ENCODE peak calls at places on chromosome 2, in ten cellular contexts. One of them, this sample, is unnamed.

GRCh38 chr2:108399479-108399878 is 21.7 kb downstream of the SULT1C4 start:
- DNase-seq in activated naive CD4-positive, alpha-beta T cell treated with anti-CD3 and anti-CD28 coated beads for 36 hours: no peak
- DNase-seq in sciatic nerve: no peak
- DNase-seq in stimulated activated naive CD8-positive, alpha-beta T cell treated with anti-CD3 and anti-CD28 coated beads, Interleukin-15, Interleukin-2, amounts not matched to agents 100 U/mL and 50 U/mL, for 24 hours: no peak
- DNase-seq in tibial artery: no peak
- DNase-seq in nucleus accumbens: no peak
- DNase-seq in smooth muscle cell of the brain vasculature: no peak
- DNase-seq in HTR-8/SVneo: no peak
- DNase-seq in RWPE1: no peak
- DNase-seq in stimulated activated CD8-positive, alpha-beta memory T cell treated with anti-CD3 and anti-CD28 coated beads, Interleukin-15, amount 100 ng/mL, for 1 hour: no peak
- DNase-seq in this sample: no peak

GRCh38 chr2:25819597-25820039 is 58.7 kb downstream of the ASXL2 start:
- DNase-seq in activated naive CD4-positive, alpha-beta T cell treated with anti-CD3 and anti-CD28 coated beads for 36 hours: no peak
- DNase-seq in sciatic nerve: no peak
- DNase-seq in stimulated activated naive CD8-positive, alpha-beta T cell treated with anti-CD3 and anti-CD28 coated beads, Interleukin-15, Interleukin-2, amounts not matched to agents 100 U/mL and 50 U/mL, for 24 hours: no peak
- DNase-seq in tibial artery: no peak
- DNase-seq in nucleus accumbens: no peak
- DNase-seq in smooth muscle cell of the brain vasculature: no peak
- DNase-seq in HTR-8/SVneo: no peak
- DNase-seq in RWPE1: no peak
- DNase-seq in stimulated activated CD8-positive, alpha-beta memory T cell treated with anti-CD3 and anti-CD28 coated beads, Interleukin-15, amount 100 ng/mL, for 1 hour: no peak
- DNase-seq in this sample: no peak

GRCh38 chr2:169775765-169776482 is 22.7 kb upstream of the SSB start:
- DNase-seq in activated naive CD4-positive, alpha-beta T cell treated with anti-CD3 and anti-CD28 coated beads for 36 hours: no peak
- DNase-seq in sciatic nerve: no peak
- DNase-seq in stimulated activated naive CD8-positive, alpha-beta T cell treated with anti-CD3 and anti-CD28 coated beads, Interleukin-15, Interleukin-2, amounts not matched to agents 100 U/mL and 50 U/mL, for 24 hours: no peak
- DNase-seq in tibial artery: no peak
- DNase-seq in nucleus accumbens: no peak
- DNase-seq in smooth muscle cell of the brain vasculature: no peak
- DNase-seq in HTR-8/SVneo: no peak
- DNase-seq in RWPE1: no peak
- DNase-seq in stimulated activated CD8-positive, alpha-beta memory T cell treated with anti-CD3 and anti-CD28 coated beads, Interleukin-15, amount 100 ng/mL, for 1 hour: no peak
- DNase-seq in this sample: no peak

GRCh38 chr2:108833219-108833618 is 46.6 kb downstream of the CCDC138 start:
- DNase-seq in activated naive CD4-positive, alpha-beta T cell treated with anti-CD3 and anti-CD28 coated beads for 36 hours: no peak
- DNase-seq in sciatic nerve: no peak
- DNase-seq in stimulated activated naive CD8-positive, alpha-beta T cell treated with anti-CD3 and anti-CD28 coated beads, Interleukin-15, Interleukin-2, amounts not matched to agents 100 U/mL and 50 U/mL, for 24 hours: no peak
- DNase-seq in tibial artery: no peak
- DNase-seq in nucleus accumbens: no peak
- DNase-seq in smooth muscle cell of the brain vasculature: no peak
- DNase-seq in HTR-8/SVneo: no peak
- DNase-seq in RWPE1: no peak
- DNase-seq in stimulated activated CD8-positive, alpha-beta memory T cell treated with anti-CD3 and anti-CD28 coated beads, Interleukin-15, amount 100 ng/mL, for 1 hour: no peak
- DNase-seq in this sample: no peak

GRCh38 chr2:121595012-121595891 is 54.0 kb downstream of the CLASP1 start:
- DNase-seq in activated naive CD4-positive, alpha-beta T cell treated with anti-CD3 and anti-CD28 coated beads for 36 hours: no peak
- DNase-seq in sciatic nerve: no peak
- DNase-seq in stimulated activated naive CD8-positive, alpha-beta T cell treated with anti-CD3 and anti-CD28 coated beads, Interleukin-15, Interleukin-2, amounts not matched to agents 100 U/mL and 50 U/mL, for 24 hours: no peak
- DNase-seq in tibial artery: no peak
- DNase-seq in nucleus accumbens: no peak
- DNase-seq in smooth muscle cell of the brain vasculature: no peak
- DNase-seq in HTR-8/SVneo: no peak
- DNase-seq in RWPE1: no peak
- DNase-seq in stimulated activated CD8-positive, alpha-beta memory T cell treated with anti-CD3 and anti-CD28 coated beads, Interleukin-15, amount 100 ng/mL, for 1 hour: no peak
- DNase-seq in this sample: no peak

GRCh38 chr2:121255363-121255762 is 29.6 kb downstream of the TFCP2L1 start:
- DNase-seq in activated naive CD4-positive, alpha-beta T cell treated with anti-CD3 and anti-CD28 coated beads for 36 hours: no peak
- DNase-seq in sciatic nerve: peak
- DNase-seq in stimulated activated naive CD8-positive, alpha-beta T cell treated with anti-CD3 and anti-CD28 coated beads, Interleukin-15, Interleukin-2, amounts not matched to agents 100 U/mL and 50 U/mL, for 24 hours: no peak
- DNase-seq in tibial artery: no peak
- DNase-seq in nucleus accumbens: no peak
- DNase-seq in smooth muscle cell of the brain vasculature: no peak
- DNase-seq in HTR-8/SVneo: no peak
- DNase-seq in RWPE1: no peak
- DNase-seq in stimulated activated CD8-positive, alpha-beta memory T cell treated with anti-CD3 and anti-CD28 coated beads, Interleukin-15, amount 100 ng/mL, for 1 hour: no peak
- DNase-seq in this sample: no peak

GRCh38 chr2:124666976-124667375 is 641.9 kb downstream of the CNTNAP5 start:
- DNase-seq in activated naive CD4-positive, alpha-beta T cell treated with anti-CD3 and anti-CD28 coated beads for 36 hours: no peak
- DNase-seq in sciatic nerve: no peak
- DNase-seq in stimulated activated naive CD8-positive, alpha-beta T cell treated with anti-CD3 and anti-CD28 coated beads, Interleukin-15, Interleukin-2, amounts not matched to agents 100 U/mL and 50 U/mL, for 24 hours: no peak
- DNase-seq in tibial artery: no peak
- DNase-seq in nucleus accumbens: no peak
- DNase-seq in smooth muscle cell of the brain vasculature: no peak
- DNase-seq in HTR-8/SVneo: no peak
- DNase-seq in RWPE1: peak
- DNase-seq in stimulated activated CD8-positive, alpha-beta memory T cell treated with anti-CD3 and anti-CD28 coated beads, Interleukin-15, amount 100 ng/mL, for 1 hour: no peak
- DNase-seq in this sample: no peak

GRCh38 chr2:150607471-150607870 is 120.0 kb upstream of the RND3 start:
- DNase-seq in activated naive CD4-positive, alpha-beta T cell treated with anti-CD3 and anti-CD28 coated beads for 36 hours: no peak
- DNase-seq in sciatic nerve: no peak
- DNase-seq in stimulated activated naive CD8-positive, alpha-beta T cell treated with anti-CD3 and anti-CD28 coated beads, Interleukin-15, Interleukin-2, amounts not matched to agents 100 U/mL and 50 U/mL, for 24 hours: no peak
- DNase-seq in tibial artery: no peak
- DNase-seq in nucleus accumbens: no peak
- DNase-seq in smooth muscle cell of the brain vasculature: no peak
- DNase-seq in HTR-8/SVneo: no peak
- DNase-seq in RWPE1: no peak
- DNase-seq in stimulated activated CD8-positive, alpha-beta memory T cell treated with anti-CD3 and anti-CD28 coated beads, Interleukin-15, amount 100 ng/mL, for 1 hour: no peak
- DNase-seq in this sample: no peak

GRCh38 chr2:168378960-168379669 is 77.0 kb upstream of the CERS6 start:
- DNase-seq in activated naive CD4-positive, alpha-beta T cell treated with anti-CD3 and anti-CD28 coated beads for 36 hours: no peak
- DNase-seq in sciatic nerve: no peak
- DNase-seq in stimulated activated naive CD8-positive, alpha-beta T cell treated with anti-CD3 and anti-CD28 coated beads, Interleukin-15, Interleukin-2, amounts not matched to agents 100 U/mL and 50 U/mL, for 24 hours: peak
- DNase-seq in tibial artery: no peak
- DNase-seq in nucleus accumbens: no peak
- DNase-seq in smooth muscle cell of the brain vasculature: no peak
- DNase-seq in HTR-8/SVneo: no peak
- DNase-seq in RWPE1: no peak
- DNase-seq in stimulated activated CD8-positive, alpha-beta memory T cell treated with anti-CD3 and anti-CD28 coated beads, Interleukin-15, amount 100 ng/mL, for 1 hour: no peak
- DNase-seq in this sample: no peak

GRCh38 chr2:5914831-5915611 is 222.8 kb downstream of the SOX11 start:
- DNase-seq in activated naive CD4-positive, alpha-beta T cell treated with anti-CD3 and anti-CD28 coated beads for 36 hours: no peak
- DNase-seq in sciatic nerve: no peak
- DNase-seq in stimulated activated naive CD8-positive, alpha-beta T cell treated with anti-CD3 and anti-CD28 coated beads, Interleukin-15, Interleukin-2, amounts not matched to agents 100 U/mL and 50 U/mL, for 24 hours: no peak
- DNase-seq in tibial artery: no peak
- DNase-seq in nucleus accumbens: no peak
- DNase-seq in smooth muscle cell of the brain vasculature: peak
- DNase-seq in HTR-8/SVneo: no peak
- DNase-seq in RWPE1: no peak
- DNase-seq in stimulated activated CD8-positive, alpha-beta memory T cell treated with anti-CD3 and anti-CD28 coated beads, Interleukin-15, amount 100 ng/mL, for 1 hour: no peak
- DNase-seq in this sample: no peak

GRCh38 chr2:99340669-99341236 is 3.6 kb downstream of the EIF5B start:
- DNase-seq in activated naive CD4-positive, alpha-beta T cell treated with anti-CD3 and anti-CD28 coated beads for 36 hours: peak
- DNase-seq in sciatic nerve: no peak
- DNase-seq in stimulated activated naive CD8-positive, alpha-beta T cell treated with anti-CD3 and anti-CD28 coated beads, Interleukin-15, Interleukin-2, amounts not matched to agents 100 U/mL and 50 U/mL, for 24 hours: no peak
- DNase-seq in tibial artery: no peak
- DNase-seq in nucleus accumbens: no peak
- DNase-seq in smooth muscle cell of the brain vasculature: no peak
- DNase-seq in HTR-8/SVneo: no peak
- DNase-seq in RWPE1: no peak
- DNase-seq in stimulated activated CD8-positive, alpha-beta memory T cell treated with anti-CD3 and anti-CD28 coated beads, Interleukin-15, amount 100 ng/mL, for 1 hour: no peak
- DNase-seq in this sample: no peak

GRCh38 chr2:191051825-191052778 is 38.1 kb upstream of the STAT1 start:
- DNase-seq in activated naive CD4-positive, alpha-beta T cell treated with anti-CD3 and anti-CD28 coated beads for 36 hours: no peak
- DNase-seq in sciatic nerve: no peak
- DNase-seq in stimulated activated naive CD8-positive, alpha-beta T cell treated with anti-CD3 and anti-CD28 coated beads, Interleukin-15, Interleukin-2, amounts not matched to agents 100 U/mL and 50 U/mL, for 24 hours: no peak
- DNase-seq in tibial artery: no peak
- DNase-seq in nucleus accumbens: no peak
- DNase-seq in smooth muscle cell of the brain vasculature: no peak
- DNase-seq in HTR-8/SVneo: peak
- DNase-seq in RWPE1: peak
- DNase-seq in stimulated activated CD8-positive, alpha-beta memory T cell treated with anti-CD3 and anti-CD28 coated beads, Interleukin-15, amount 100 ng/mL, for 1 hour: no peak
- DNase-seq in this sample: peak

GRCh38 chr2:46984642-46985476 is 69.3 kb upstream of the MCFD2 start:
- DNase-seq in activated naive CD4-positive, alpha-beta T cell treated with anti-CD3 and anti-CD28 coated beads for 36 hours: peak
- DNase-seq in sciatic nerve: no peak
- DNase-seq in stimulated activated naive CD8-positive, alpha-beta T cell treated with anti-CD3 and anti-CD28 coated beads, Interleukin-15, Interleukin-2, amounts not matched to agents 100 U/mL and 50 U/mL, for 24 hours: peak
- DNase-seq in tibial artery: peak
- DNase-seq in nucleus accumbens: peak
- DNase-seq in smooth muscle cell of the brain vasculature: no peak
- DNase-seq in HTR-8/SVneo: peak
- DNase-seq in RWPE1: peak
- DNase-seq in stimulated activated CD8-positive, alpha-beta memory T cell treated with anti-CD3 and anti-CD28 coated beads, Interleukin-15, amount 100 ng/mL, for 1 hour: no peak
- DNase-seq in this sample: no peak

GRCh38 chr2:84619784-84620371 is 103.6 kb downstream of the DNAH6 start:
- DNase-seq in activated naive CD4-positive, alpha-beta T cell treated with anti-CD3 and anti-CD28 coated beads for 36 hours: no peak
- DNase-seq in sciatic nerve: no peak
- DNase-seq in stimulated activated naive CD8-positive, alpha-beta T cell treated with anti-CD3 and anti-CD28 coated beads, Interleukin-15, Interleukin-2, amounts not matched to agents 100 U/mL and 50 U/mL, for 24 hours: no peak
- DNase-seq in tibial artery: no peak
- DNase-seq in nucleus accumbens: no peak
- DNase-seq in smooth muscle cell of the brain vasculature: no peak
- DNase-seq in HTR-8/SVneo: no peak
- DNase-seq in RWPE1: no peak
- DNase-seq in stimulated activated CD8-positive, alpha-beta memory T cell treated with anti-CD3 and anti-CD28 coated beads, Interleukin-15, amount 100 ng/mL, for 1 hour: no peak
- DNase-seq in this sample: no peak

GRCh38 chr2:20977497-20977896 is 66.4 kb downstream of the APOB start:
- DNase-seq in activated naive CD4-positive, alpha-beta T cell treated with anti-CD3 and anti-CD28 coated beads for 36 hours: no peak
- DNase-seq in sciatic nerve: no peak
- DNase-seq in stimulated activated naive CD8-positive, alpha-beta T cell treated with anti-CD3 and anti-CD28 coated beads, Interleukin-15, Interleukin-2, amounts not matched to agents 100 U/mL and 50 U/mL, for 24 hours: no peak
- DNase-seq in tibial artery: peak
- DNase-seq in nucleus accumbens: no peak
- DNase-seq in smooth muscle cell of the brain vasculature: no peak
- DNase-seq in HTR-8/SVneo: no peak
- DNase-seq in RWPE1: no peak
- DNase-seq in stimulated activated CD8-positive, alpha-beta memory T cell treated with anti-CD3 and anti-CD28 coated beads, Interleukin-15, amount 100 ng/mL, for 1 hour: no peak
- DNase-seq in this sample: no peak

GRCh38 chr2:105849431-105850179 is 104.9 kb downstream of the NCK2 start:
- DNase-seq in activated naive CD4-positive, alpha-beta T cell treated with anti-CD3 and anti-CD28 coated beads for 36 hours: no peak
- DNase-seq in sciatic nerve: no peak
- DNase-seq in stimulated activated naive CD8-positive, alpha-beta T cell treated with anti-CD3 and anti-CD28 coated beads, Interleukin-15, Interleukin-2, amounts not matched to agents 100 U/mL and 50 U/mL, for 24 hours: no peak
- DNase-seq in tibial artery: no peak
- DNase-seq in nucleus accumbens: no peak
- DNase-seq in smooth muscle cell of the brain vasculature: no peak
- DNase-seq in HTR-8/SVneo: no peak
- DNase-seq in RWPE1: no peak
- DNase-seq in stimulated activated CD8-positive, alpha-beta memory T cell treated with anti-CD3 and anti-CD28 coated beads, Interleukin-15, amount 100 ng/mL, for 1 hour: no peak
- DNase-seq in this sample: peak

GRCh38 chr2:42618972-42619371 is 50.5 kb downstream of the MTA3 start:
- DNase-seq in activated naive CD4-positive, alpha-beta T cell treated with anti-CD3 and anti-CD28 coated beads for 36 hours: no peak
- DNase-seq in sciatic nerve: no peak
- DNase-seq in stimulated activated naive CD8-positive, alpha-beta T cell treated with anti-CD3 and anti-CD28 coated beads, Interleukin-15, Interleukin-2, amounts not matched to agents 100 U/mL and 50 U/mL, for 24 hours: no peak
- DNase-seq in tibial artery: no peak
- DNase-seq in nucleus accumbens: no peak
- DNase-seq in smooth muscle cell of the brain vasculature: no peak
- DNase-seq in HTR-8/SVneo: peak
- DNase-seq in RWPE1: peak
- DNase-seq in stimulated activated CD8-positive, alpha-beta memory T cell treated with anti-CD3 and anti-CD28 coated beads, Interleukin-15, amount 100 ng/mL, for 1 hour: no peak
- DNase-seq in this sample: no peak

GRCh38 chr2:20617892-20618467 is 32.9 kb downstream of the HS1BP3 start:
- DNase-seq in activated naive CD4-positive, alpha-beta T cell treated with anti-CD3 and anti-CD28 coated beads for 36 hours: no peak
- DNase-seq in sciatic nerve: peak
- DNase-seq in stimulated activated naive CD8-positive, alpha-beta T cell treated with anti-CD3 and anti-CD28 coated beads, Interleukin-15, Interleukin-2, amounts not matched to agents 100 U/mL and 50 U/mL, for 24 hours: no peak
- DNase-seq in tibial artery: peak
- DNase-seq in nucleus accumbens: peak
- DNase-seq in smooth muscle cell of the brain vasculature: peak
- DNase-seq in HTR-8/SVneo: peak
- DNase-seq in RWPE1: peak
- DNase-seq in stimulated activated CD8-positive, alpha-beta memory T cell treated with anti-CD3 and anti-CD28 coated beads, Interleukin-15, amount 100 ng/mL, for 1 hour: no peak
- DNase-seq in this sample: no peak

GRCh38 chr2:195003926-195004325 is 653.1 kb upstream of the SLC39A10 start:
- DNase-seq in activated naive CD4-positive, alpha-beta T cell treated with anti-CD3 and anti-CD28 coated beads for 36 hours: no peak
- DNase-seq in sciatic nerve: no peak
- DNase-seq in stimulated activated naive CD8-positive, alpha-beta T cell treated with anti-CD3 and anti-CD28 coated beads, Interleukin-15, Interleukin-2, amounts not matched to agents 100 U/mL and 50 U/mL, for 24 hours: no peak
- DNase-seq in tibial artery: no peak
- DNase-seq in nucleus accumbens: no peak
- DNase-seq in smooth muscle cell of the brain vasculature: no peak
- DNase-seq in HTR-8/SVneo: no peak
- DNase-seq in RWPE1: no peak
- DNase-seq in stimulated activated CD8-positive, alpha-beta memory T cell treated with anti-CD3 and anti-CD28 coated beads, Interleukin-15, amount 100 ng/mL, for 1 hour: no peak
- DNase-seq in this sample: no peak

GRCh38 chr2:26561918-26562810 is 79.0 kb downstream of the CIB4 start:
- DNase-seq in activated naive CD4-positive, alpha-beta T cell treated with anti-CD3 and anti-CD28 coated beads for 36 hours: peak
- DNase-seq in sciatic nerve: peak
- DNase-seq in stimulated activated naive CD8-positive, alpha-beta T cell treated with anti-CD3 and anti-CD28 coated beads, Interleukin-15, Interleukin-2, amounts not matched to agents 100 U/mL and 50 U/mL, for 24 hours: peak
- DNase-seq in tibial artery: peak
- DNase-seq in nucleus accumbens: no peak
- DNase-seq in smooth muscle cell of the brain vasculature: no peak
- DNase-seq in HTR-8/SVneo: peak
- DNase-seq in RWPE1: peak
- DNase-seq in stimulated activated CD8-positive, alpha-beta memory T cell treated with anti-CD3 and anti-CD28 coated beads, Interleukin-15, amount 100 ng/mL, for 1 hour: no peak
- DNase-seq in this sample: peak

GRCh38 chr2:151771599-151772358 is 37.5 kb upstream of the NEB start:
- DNase-seq in activated naive CD4-positive, alpha-beta T cell treated with anti-CD3 and anti-CD28 coated beads for 36 hours: no peak
- DNase-seq in sciatic nerve: no peak
- DNase-seq in stimulated activated naive CD8-positive, alpha-beta T cell treated with anti-CD3 and anti-CD28 coated beads, Interleukin-15, Interleukin-2, amounts not matched to agents 100 U/mL and 50 U/mL, for 24 hours: peak
- DNase-seq in tibial artery: no peak
- DNase-seq in nucleus accumbens: no peak
- DNase-seq in smooth muscle cell of the brain vasculature: no peak
- DNase-seq in HTR-8/SVneo: no peak
- DNase-seq in RWPE1: no peak
- DNase-seq in stimulated activated CD8-positive, alpha-beta memory T cell treated with anti-CD3 and anti-CD28 coated beads, Interleukin-15, amount 100 ng/mL, for 1 hour: no peak
- DNase-seq in this sample: no peak

GRCh38 chr2:60219536-60219935 is 333.9 kb downstream of the BCL11A start:
- DNase-seq in activated naive CD4-positive, alpha-beta T cell treated with anti-CD3 and anti-CD28 coated beads for 36 hours: no peak
- DNase-seq in sciatic nerve: no peak
- DNase-seq in stimulated activated naive CD8-positive, alpha-beta T cell treated with anti-CD3 and anti-CD28 coated beads, Interleukin-15, Interleukin-2, amounts not matched to agents 100 U/mL and 50 U/mL, for 24 hours: no peak
- DNase-seq in tibial artery: no peak
- DNase-seq in nucleus accumbens: no peak
- DNase-seq in smooth muscle cell of the brain vasculature: no peak
- DNase-seq in HTR-8/SVneo: no peak
- DNase-seq in RWPE1: no peak
- DNase-seq in stimulated activated CD8-positive, alpha-beta memory T cell treated with anti-CD3 and anti-CD28 coated beads, Interleukin-15, amount 100 ng/mL, for 1 hour: no peak
- DNase-seq in this sample: no peak

GRCh38 chr2:122519366-122519765 is 763.9 kb downstream of the TSN start:
- DNase-seq in activated naive CD4-positive, alpha-beta T cell treated with anti-CD3 and anti-CD28 coated beads for 36 hours: no peak
- DNase-seq in sciatic nerve: no peak
- DNase-seq in stimulated activated naive CD8-positive, alpha-beta T cell treated with anti-CD3 and anti-CD28 coated beads, Interleukin-15, Interleukin-2, amounts not matched to agents 100 U/mL and 50 U/mL, for 24 hours: no peak
- DNase-seq in tibial artery: no peak
- DNase-seq in nucleus accumbens: no peak
- DNase-seq in smooth muscle cell of the brain vasculature: no peak
- DNase-seq in HTR-8/SVneo: no peak
- DNase-seq in RWPE1: no peak
- DNase-seq in stimulated activated CD8-positive, alpha-beta memory T cell treated with anti-CD3 and anti-CD28 coated beads, Interleukin-15, amount 100 ng/mL, for 1 hour: no peak
- DNase-seq in this sample: no peak

GRCh38 chr2:126700677-126701076 is 44.7 kb downstream of the GYPC start:
- DNase-seq in activated naive CD4-positive, alpha-beta T cell treated with anti-CD3 and anti-CD28 coated beads for 36 hours: no peak
- DNase-seq in sciatic nerve: no peak
- DNase-seq in stimulated activated naive CD8-positive, alpha-beta T cell treated with anti-CD3 and anti-CD28 coated beads, Interleukin-15, Interleukin-2, amounts not matched to agents 100 U/mL and 50 U/mL, for 24 hours: no peak
- DNase-seq in tibial artery: no peak
- DNase-seq in nucleus accumbens: no peak
- DNase-seq in smooth muscle cell of the brain vasculature: no peak
- DNase-seq in HTR-8/SVneo: no peak
- DNase-seq in RWPE1: no peak
- DNase-seq in stimulated activated CD8-positive, alpha-beta memory T cell treated with anti-CD3 and anti-CD28 coated beads, Interleukin-15, amount 100 ng/mL, for 1 hour: no peak
- DNase-seq in this sample: no peak

GRCh38 chr2:10914272-10914693 is 2.5 kb downstream of the KCNF1 start:
- DNase-seq in activated naive CD4-positive, alpha-beta T cell treated with anti-CD3 and anti-CD28 coated beads for 36 hours: peak
- DNase-seq in sciatic nerve: peak
- DNase-seq in stimulated activated naive CD8-positive, alpha-beta T cell treated with anti-CD3 and anti-CD28 coated beads, Interleukin-15, Interleukin-2, amounts not matched to agents 100 U/mL and 50 U/mL, for 24 hours: no peak
- DNase-seq in tibial artery: no peak
- DNase-seq in nucleus accumbens: no peak
- DNase-seq in smooth muscle cell of the brain vasculature: no peak
- DNase-seq in HTR-8/SVneo: no peak
- DNase-seq in RWPE1: no peak
- DNase-seq in stimulated activated CD8-positive, alpha-beta memory T cell treated with anti-CD3 and anti-CD28 coated beads, Interleukin-15, amount 100 ng/mL, for 1 hour: no peak
- DNase-seq in this sample: no peak

GRCh38 chr2:121019756-121020155 is 265.2 kb downstream of the TFCP2L1 start:
- DNase-seq in activated naive CD4-positive, alpha-beta T cell treated with anti-CD3 and anti-CD28 coated beads for 36 hours: no peak
- DNase-seq in sciatic nerve: no peak
- DNase-seq in stimulated activated naive CD8-positive, alpha-beta T cell treated with anti-CD3 and anti-CD28 coated beads, Interleukin-15, Interleukin-2, amounts not matched to agents 100 U/mL and 50 U/mL, for 24 hours: no peak
- DNase-seq in tibial artery: no peak
- DNase-seq in nucleus accumbens: no peak
- DNase-seq in smooth muscle cell of the brain vasculature: no peak
- DNase-seq in HTR-8/SVneo: no peak
- DNase-seq in RWPE1: no peak
- DNase-seq in stimulated activated CD8-positive, alpha-beta memory T cell treated with anti-CD3 and anti-CD28 coated beads, Interleukin-15, amount 100 ng/mL, for 1 hour: no peak
- DNase-seq in this sample: no peak

GRCh38 chr2:85854166-85854509 is 34.7 kb downstream of the ST3GAL5 start:
- DNase-seq in activated naive CD4-positive, alpha-beta T cell treated with anti-CD3 and anti-CD28 coated beads for 36 hours: peak
- DNase-seq in sciatic nerve: no peak
- DNase-seq in stimulated activated naive CD8-positive, alpha-beta T cell treated with anti-CD3 and anti-CD28 coated beads, Interleukin-15, Interleukin-2, amounts not matched to agents 100 U/mL and 50 U/mL, for 24 hours: peak
- DNase-seq in tibial artery: no peak
- DNase-seq in nucleus accumbens: no peak
- DNase-seq in smooth muscle cell of the brain vasculature: no peak
- DNase-seq in HTR-8/SVneo: no peak
- DNase-seq in RWPE1: no peak
- DNase-seq in stimulated activated CD8-positive, alpha-beta memory T cell treated with anti-CD3 and anti-CD28 coated beads, Interleukin-15, amount 100 ng/mL, for 1 hour: no peak
- DNase-seq in this sample: no peak

GRCh38 chr2:239269173-239269865 is 131.5 kb downstream of the HDAC4 start:
- DNase-seq in activated naive CD4-positive, alpha-beta T cell treated with anti-CD3 and anti-CD28 coated beads for 36 hours: no peak
- DNase-seq in sciatic nerve: no peak
- DNase-seq in stimulated activated naive CD8-positive, alpha-beta T cell treated with anti-CD3 and anti-CD28 coated beads, Interleukin-15, Interleukin-2, amounts not matched to agents 100 U/mL and 50 U/mL, for 24 hours: no peak
- DNase-seq in tibial artery: peak
- DNase-seq in nucleus accumbens: no peak
- DNase-seq in smooth muscle cell of the brain vasculature: no peak
- DNase-seq in HTR-8/SVneo: no peak
- DNase-seq in RWPE1: no peak
- DNase-seq in stimulated activated CD8-positive, alpha-beta memory T cell treated with anti-CD3 and anti-CD28 coated beads, Interleukin-15, amount 100 ng/mL, for 1 hour: no peak
- DNase-seq in this sample: no peak

This sample was measured in NCI-H748 treated with DMSO at 0.1 percent for 48 hours.